ENCODE peak calls at places on chromosomes 2 and 18, in ten cellular contexts. R is gastrocnemius medialis, V is fibroblast of lung, T is PC-3, K is HCT116, Q is cardiac muscle cell, X is DND-41, N is left lung, Z is brain microvascular endothelial cell, J is HL-60. O is an unnamed sample.

GRCh38 chr18:6414723-6415362 is at the start of gene L3MBTL4:
- DNase-seq in Q (no peak), K (no peak), V (no peak), Z (no peak), N (peak), T (peak), J (no peak), R (no peak), X (no peak), O (no peak)

GRCh38 chr2:191296083-191297006 is 51.1 kb downstream of the MYO1B start:
- DNase-seq in V (no peak), Z (no peak), X (no peak), Q (no peak), K (no peak), T (no peak), J (no peak), R (no peak), N (no peak), O (no peak)

GRCh38 chr2:54499666-54500065 is 43.5 kb downstream of the SPTBN1 start:
- DNase-seq in R (peak), X (no peak), Q (peak), T (no peak), N (no peak), V (no peak), K (no peak), Z (no peak), J (no peak), O (no peak)

GRCh38 chr2:173652731-173653426 is 298.2 kb downstream of the CDCA7 start:
- DNase-seq in J (no peak), Z (peak), R (no peak), N (no peak), V (peak), T (peak), X (no peak), Q (peak), K (peak), O (no peak)

GRCh38 chr2:177641321-177641720 is 248.7 kb downstream of the AGPS start:
- DNase-seq in T (no peak), J (no peak), K (no peak), R (no peak), V (no peak), X (no peak), N (no peak), Z (no peak), Q (no peak), O (no peak)

GRCh38 chr2:1727796-1728474 is 16.4 kb downstream of the PXDN start:
- DNase-seq in J (no peak), N (no peak), Q (no peak), X (no peak), Z (no peak), V (no peak), R (no peak), K (no peak), T (no peak), O (no peak)

GRCh38 chr2:74290466-74291216 is 52.6 kb downstream of the SLC4A5 start:
- DNase-seq in T (no peak), Z (no peak), Q (no peak), J (no peak), V (no peak), K (no peak), R (no peak), X (peak), N (peak), O (peak)

GRCh38 chr18:54551590-54551989 is 39.5 kb upstream of the DYNAP start:
- DNase-seq in J (no peak), Q (no peak), Z (no peak), V (no peak), K (no peak), X (no peak), N (no peak), T (no peak), R (no peak), O (no peak)

GRCh38 chr2:158125756-158126498 is 24.3 kb downstream of the UPP2 start:
- DNase-seq in V (no peak), Q (no peak), K (no peak), R (no peak), J (no peak), N (no peak), Z (no peak), X (no peak), T (no peak), O (no peak)

GRCh38 chr2:69054431-69054830 is 41.5 kb downstream of the ANTXR1 start:
- DNase-seq in Q (peak), X (no peak), R (peak), K (no peak), N (no peak), J (no peak), Z (no peak), T (no peak), V (peak), O (no peak)

GRCh38 chr2:274503-274902 is 9.8 kb downstream of the ACP1 start:
- DNase-seq in J (no peak), T (no peak), Q (no peak), R (no peak), K (no peak), N (no peak), V (no peak), X (no peak), Z (no peak), O (no peak)

GRCh38 chr2:175001546-175001945 is 3.6 kb downstream of the CHN1 start:
- DNase-seq in Z (no peak), X (no peak), T (no peak), J (no peak), Q (no peak), K (no peak), N (no peak), V (no peak), R (no peak), O (no peak)

GRCh38 chr18:79806976-79807841 is 9.5 kb downstream of the KCNG2 start:
- DNase-seq in J (no peak), V (no peak), N (no peak), R (no peak), Z (no peak), T (no peak), X (no peak), Q (no peak), K (no peak), O (no peak)

GRCh38 chr2:8252997-8253694 is 428.7 kb upstream of the ID2 start:
- DNase-seq in K (no peak), X (peak), Z (no peak), V (no peak), Q (no peak), N (no peak), T (no peak), R (peak), J (no peak), O (no peak)

GRCh38 chr2:112985090-112985489 is 7.3 kb downstream of the IL36G start:
- DNase-seq in R (no peak), Z (no peak), V (no peak), K (no peak), Q (no peak), J (no peak), N (no peak), X (peak), T (no peak), O (no peak)

GRCh38 chr2:238320648-238321281 is 447 bp downstream of the TRAF3IP1 start:
- DNase-seq in N (peak), V (peak), K (no peak), X (no peak), Q (peak), Z (no peak), R (no peak), J (no peak), T (peak), O (no peak)

GRCh38 chr2:216700088-216700567 is 4.8 kb upstream of the IGFBP5 start:
- DNase-seq in Z (no peak), N (no peak), J (no peak), T (no peak), R (no peak), X (no peak), K (no peak), Q (no peak), V (no peak), O (no peak)

GRCh38 chr2:188085421-188085820 is 206.3 kb upstream of the GULP1 start:
- DNase-seq in R (no peak), X (no peak), Z (no peak), Q (no peak), J (no peak), K (no peak), T (no peak), V (no peak), N (no peak), O (no peak)

GRCh38 chr2:214574077-214574775 is 163.4 kb downstream of the VWC2L start:
- DNase-seq in T (no peak), Q (no peak), K (no peak), R (no peak), X (no peak), N (no peak), J (no peak), Z (no peak), V (no peak), O (no peak)

GRCh38 chr2:202091476-202091875 is 18.4 kb downstream of the KIAA2012 start:
- DNase-seq in N (no peak), J (no peak), Z (no peak), Q (no peak), T (no peak), V (no peak), K (no peak), X (no peak), R (no peak), O (no peak)

GRCh38 chr2:70785137-70785911 is 5.1 kb downstream of the FIGLA start:
- DNase-seq in Z (peak), T (peak), K (peak), Q (peak), V (peak), N (no peak), J (no peak), X (peak), R (no peak), O (no peak)

GRCh38 chr2:153623020-153623419 is 144.5 kb upstream of the RPRM start:
- DNase-seq in J (no peak), Q (no peak), X (no peak), T (no peak), R (no peak), V (no peak), K (no peak), Z (no peak), N (no peak), O (no peak)

DNA sequence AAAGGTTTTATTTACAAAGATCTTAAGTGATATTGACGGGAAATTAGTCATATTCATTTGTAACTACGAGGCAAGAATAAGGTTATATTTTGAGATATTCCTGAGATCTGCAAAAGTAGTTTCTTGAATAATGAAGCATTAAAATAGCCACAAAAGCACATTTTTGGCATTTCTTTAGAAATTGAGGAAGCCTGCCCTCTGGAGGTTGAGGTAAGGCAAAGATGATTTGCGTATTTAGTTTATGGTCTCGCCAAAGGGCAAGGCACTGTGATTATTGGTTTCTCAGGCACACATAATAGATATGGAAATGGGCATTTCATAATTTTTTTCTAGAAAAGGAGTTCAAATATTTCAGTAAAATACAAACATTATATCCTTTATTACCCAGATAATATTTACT is 143.7 kb upstream of the RPRM start:
- DNase-seq in J (no peak), Z (no peak), R (no peak), X (no peak), Q (no peak), V (no peak), T (peak), K (no peak), N (no peak), O (no peak)
- TF ChIP-seq CTCF in J (no peak), Z (no peak), R (no peak), X (peak), Q (no peak), V (no peak), T (peak), K (peak), N (no peak), O (no peak)

GRCh38 chr18:59607471-59607870 is 89.8 kb downstream of the CCBE1 start:
- DNase-seq in T (no peak), R (no peak), X (no peak), J (no peak), V (no peak), N (no peak), Z (no peak), Q (no peak), K (no peak), O (no peak)
- H3K4me3 ChIP-seq in T (no peak), R (no peak), X (no peak), J (no peak), V (no peak), N (no peak), Z (no peak), Q (no peak), K (no peak), O (no peak)

GRCh38 chr2:45943231-45944044 is 292.0 kb downstream of the PRKCE start:
- DNase-seq in T (no peak), R (no peak), K (no peak), V (peak), J (no peak), N (no peak), X (no peak), Z (no peak), Q (no peak), O (no peak)
- TF ChIP-seq CTCF in T (peak), R (no peak), K (peak), V (peak), J (no peak), N (no peak), X (no peak), Z (peak), Q (peak), O (no peak)

GRCh38 chr2:42917374-42918017 is 125.1 kb upstream of the HAAO start:
- DNase-seq in J (no peak), T (no peak), Z (peak), N (no peak), Q (peak), R (no peak), V (peak), X (no peak), K (no peak), O (no peak)
- H3K4me3 ChIP-seq in J (no peak), T (no peak), Z (no peak), N (no peak), Q (no peak), R (no peak), V (peak), X (no peak), K (no peak), O (no peak)

DNA sequence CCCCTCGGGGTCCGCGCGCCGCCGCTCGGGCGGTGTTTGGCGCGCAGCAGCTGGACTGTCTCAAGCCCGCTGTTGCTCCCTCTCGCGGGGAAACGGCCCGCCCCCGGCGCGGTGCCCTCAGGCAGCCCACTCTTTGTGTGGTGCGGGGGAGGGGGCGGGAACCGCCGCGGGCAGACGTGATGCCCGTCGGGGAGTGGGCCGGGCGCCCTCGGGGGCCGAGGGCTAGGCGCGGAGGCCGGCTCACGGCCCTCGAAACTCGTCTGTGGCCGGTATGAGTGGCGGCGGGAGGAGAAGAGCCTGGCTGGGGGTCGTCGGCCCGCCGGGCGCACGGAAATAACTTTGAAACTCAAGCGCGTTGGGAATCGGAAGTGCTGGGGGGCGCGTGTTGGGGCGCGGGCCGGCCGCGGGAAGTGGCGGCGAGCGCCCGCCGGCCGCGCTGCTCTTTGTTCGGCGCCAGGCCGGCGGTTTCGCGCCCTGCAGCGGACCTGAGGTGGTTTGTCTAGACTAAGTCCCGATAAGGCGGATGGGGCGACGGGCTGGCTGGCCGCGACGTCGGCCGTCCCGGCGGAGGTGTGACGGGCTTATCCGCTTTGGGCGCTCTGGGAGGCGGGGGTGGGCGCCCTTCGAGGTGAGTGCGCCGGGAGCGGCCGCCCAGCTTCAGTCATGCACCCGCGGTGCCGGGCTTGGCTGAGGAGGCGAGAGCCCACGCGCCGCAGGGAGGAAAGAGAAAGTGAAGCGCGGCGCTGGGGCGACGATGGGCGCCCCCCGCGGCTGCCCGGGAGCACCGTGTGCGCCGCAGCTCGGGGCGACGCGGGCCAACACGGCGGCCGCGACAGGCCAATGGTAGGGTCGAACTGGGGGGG is 679 bp downstream of the PTMA start:
- DNase-seq in K (no peak), X (peak), J (peak), T (peak), Q (peak), Z (peak), R (no peak), V (peak), N (peak), O (no peak)
- TF ChIP-seq CTCF in K (no peak), X (no peak), J (no peak), T (no peak), Q (peak), Z (no peak), R (no peak), V (no peak), N (no peak), O (peak)

DNA sequence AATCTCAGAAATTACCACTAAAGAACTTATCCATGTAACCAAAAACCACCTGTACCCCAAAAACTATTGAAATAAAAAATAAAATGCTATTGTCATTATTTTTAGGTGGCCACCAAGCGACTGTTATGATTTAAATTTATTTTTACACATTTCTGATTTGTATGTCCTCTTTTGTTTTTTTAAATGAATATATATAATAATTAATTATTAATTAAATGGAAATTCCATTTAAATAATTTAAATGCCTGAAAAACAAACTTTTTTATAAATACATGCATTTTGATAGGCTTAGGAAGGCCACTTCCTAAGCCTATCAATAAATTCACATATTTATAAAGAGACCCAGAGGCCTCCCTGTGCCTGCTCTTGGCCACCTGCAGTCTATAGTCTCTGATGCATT is 52.2 kb downstream of the CYB5A start:
- DNase-seq in Z (no peak), K (no peak), T (no peak), X (no peak), V (no peak), J (no peak), Q (no peak), N (no peak), R (no peak), O (no peak)
- H3K4me3 ChIP-seq in Z (no peak), K (no peak), T (no peak), X (no peak), V (no peak), J (no peak), Q (no peak), N (no peak), R (no peak), O (no peak)

GRCh38 chr2:41457026-41457425 is 590.8 kb upstream of the PKDCC start:
- DNase-seq in V (no peak), K (no peak), Q (no peak), X (no peak), R (no peak), N (no peak), Z (no peak), J (no peak), T (peak), O (no peak)
- TF ChIP-seq CTCF in V (no peak), K (no peak), Q (no peak), X (no peak), R (no peak), N (no peak), Z (no peak), J (no peak), T (no peak), O (no peak)

O was measured in GM12864.